ENCODE peak calls at places on chromosomes 16 and 17, in four cellular contexts. J is neural crest cell, C is mucosa of descending colon, R is GF-D8. A is an unnamed sample.
A peak's percentile ranks its signal among the peaks of the same experiment; 100 is the strongest.

GRCh38 chr16:19898924-19899604 is 14.4 kb upstream of the GPRC5B start:
- DNase-seq in J (peak; percentile 75), C (no peak), R (no peak), A (no peak)

GRCh38 chr17:4365628-4366311 is 705 bp downstream of the UBE2G1 start:
- DNase-seq in J (peak; percentile 48), C (peak; percentile 72), R (no peak), A (peak; percentile 58)

GRCh38 chr16:4241601-4242270 is at the start of gene SRL:
- DNase-seq in C (no peak), R (no peak), J (no peak), A (peak; percentile 73)

GRCh38 chr17:11144358-11145233 is 96.4 kb upstream of the SHISA6 start:
- DNase-seq in J (peak; percentile 23), C (no peak), R (no peak), A (no peak)

GRCh38 chr16:54356391-54356790 is 69.8 kb upstream of the IRX3 start:
- DNase-seq in C (no peak), J (no peak), R (no peak), A (no peak)

GRCh38 chr17:27247071-27247957 is 46.6 kb upstream of the WSB1 start:
- DNase-seq in C (peak; percentile 77), R (no peak), J (no peak), A (peak; percentile 60)

GRCh38 chr16:68744744-68745280 is 7.7 kb downstream of the CDH1 start:
- DNase-seq in R (no peak), J (no peak), C (peak; percentile 63), A (no peak)

GRCh38 chr17:82231562-82232321 is 2.9 kb downstream of the SLC16A3 start:
- DNase-seq in C (peak; percentile 92), J (peak; percentile 41), R (peak; percentile 92), A (peak; percentile 88)

GRCh38 chr17:1736348-1737281 is 6.1 kb upstream of the SERPINF2 start:
- DNase-seq in C (peak; percentile 72), R (peak; percentile 25), J (no peak), A (peak; percentile 81)

GRCh38 chr17:29941334-29941733 is at the start of gene EFCAB5:
- DNase-seq in R (no peak), J (no peak), C (no peak), A (no peak)

A was measured in left ventricle myocardium superior.